ENCODE peak calls at places on chromosomes 1 and 21, in ten cellular contexts. D is Right ventricle myocardium superior; X is activated naive CD4-positive, alpha-beta T cell; H is activated T-helper 1 cell treated with anti-CD3 and anti-CD28 coated beads, Interleukin-12 subunit alpha, Interleukin-12 subunit beta, Interleukin-2, Interleukin-4 antibody, amounts not matched to agents 30 ng/mL and 10 ng/mL and 1 ng/mL, durations not matched to agents 14 hours and 24 hours and 36 hours; S is CD4-positive, alpha-beta T cell; U is EH; C is renal cortical epithelial cell; L is mesendoderm; Y is NCI-H1105; A is COLO829. T is an unnamed sample.
A peak's percentile ranks its signal among the peaks of the same experiment; 100 is the strongest.

GRCh38 chr1:58618303-58618702 is 41.3 kb upstream of the TACSTD2 start:
- DNase-seq in X (no peak), H (no peak), Y (no peak), C (peak; percentile 100), S (no peak), D (peak; percentile 45), L (no peak), U (peak; percentile 97), A (no peak), T (no peak)

GRCh38 chr1:226510453-226510852 is 38.1 kb upstream of the STUM start:
- DNase-seq in X (no peak), Y (no peak), C (peak; percentile 3), L (no peak), D (no peak), S (no peak), U (peak; percentile 3), H (no peak), A (no peak), T (no peak)

GRCh38 chr1:19337289-19337688 is 25.2 kb downstream of the SLC66A1 start:
- DNase-seq in C (no peak), Y (no peak), U (no peak), S (no peak), A (no peak), L (no peak), X (no peak), D (no peak), H (no peak), T (no peak)

GRCh38 chr1:53732912-53733317 is 6.0 kb downstream of the GLIS1 start:
- DNase-seq in U (peak; percentile 96), X (no peak), A (no peak), H (no peak), D (no peak), C (peak; percentile 82), S (no peak), Y (no peak), L (no peak), T (no peak)

GRCh38 chr1:61076728-61077675 is 5.4 kb upstream of the NFIA start:
- DNase-seq in L (peak; percentile 94), C (peak; percentile 83), U (peak; percentile 76), A (peak; percentile 74), X (peak; percentile 25), S (peak; percentile 82), D (peak; percentile 91), Y (peak; percentile 98), H (peak; percentile 59), T (peak; percentile 62)

GRCh38 chr1:50829010-50829958 is 130.8 kb downstream of the FAF1 start:
- DNase-seq in A (no peak), H (no peak), D (no peak), X (no peak), C (peak; percentile 71), S (no peak), L (no peak), U (peak; percentile 25), Y (no peak), T (no peak)

GRCh38 chr1:183023601-183024351 is 556 bp downstream of the LAMC1 start:
- DNase-seq in A (no peak), L (peak; percentile 93), X (no peak), H (peak; percentile 4), C (peak; percentile 58), Y (peak; percentile 44), D (peak; percentile 72), S (no peak), U (peak; percentile 59), T (peak; percentile 28)

GRCh38 chr1:46202975-46203737 is at the start of gene LURAP1:
- DNase-seq in A (no peak), X (no peak), H (peak; percentile 14), D (peak; percentile 77), L (peak; percentile 58), S (peak; percentile 37), Y (peak; percentile 49), C (peak; percentile 55), U (peak; percentile 76), T (no peak)

GRCh38 chr1:202599669-202600431 is 110.4 kb downstream of the SYT2 start:
- DNase-seq in D (peak; percentile 68), U (peak; percentile 88), C (peak; percentile 66), L (peak; percentile 86), X (no peak), A (peak; percentile 87), S (no peak), H (no peak), Y (peak; percentile 31), T (no peak)

GRCh38 chr1:216531308-216532239 is 108.3 kb upstream of the USH2A start:
- DNase-seq in H (no peak), D (no peak), Y (peak; percentile 43), L (no peak), C (peak; percentile 49), U (peak; percentile 42), A (peak; percentile 27), S (no peak), X (no peak), T (no peak)

GRCh38 chr1:55402117-55402516 is 187.0 kb upstream of the USP24 start:
- DNase-seq in A (no peak), X (no peak), S (no peak), H (no peak), D (no peak), U (peak; percentile 91), C (peak; percentile 64), Y (no peak), L (no peak), T (no peak)

GRCh38 chr1:176754663-176755062 is 291.7 kb downstream of the PAPPA2 start:
- DNase-seq in H (no peak), A (no peak), U (no peak), C (no peak), L (no peak), S (no peak), D (no peak), Y (no peak), X (no peak), T (no peak)

GRCh38 chr1:234772345-234773147 is 162.6 kb upstream of the IRF2BP2 start:
- DNase-seq in X (peak; percentile 39), C (peak; percentile 99), S (peak; percentile 75), U (peak; percentile 100), Y (no peak), A (peak; percentile 98), H (peak; percentile 83), L (peak; percentile 97), D (peak; percentile 71), T (peak; percentile 86)

GRCh38 chr1:44217809-44218410 is 4.6 kb downstream of the DMAP1 start:
- DNase-seq in H (peak; percentile 61), X (peak; percentile 41), A (peak; percentile 38), S (peak; percentile 59), L (peak; percentile 80), U (peak; percentile 70), D (peak; percentile 84), Y (peak; percentile 32), C (peak; percentile 57), T (peak; percentile 62)

GRCh38 chr1:78683079-78683478 is 33.4 kb downstream of the IFI44 start:
- DNase-seq in H (no peak), S (no peak), A (no peak), C (peak; percentile 10), D (no peak), X (no peak), Y (no peak), U (no peak), L (no peak), T (no peak)

GRCh38 chr1:180251526-180252305 is 21.7 kb downstream of the LHX4 start:
- DNase-seq in X (no peak), Y (no peak), U (no peak), S (no peak), C (no peak), A (no peak), L (no peak), D (peak; percentile 17), H (no peak), T (no peak)

GRCh38 chr21:42747746-42748351 is 94.4 kb downstream of the PDE9A start:
- DNase-seq in A (no peak), S (no peak), D (no peak), L (no peak), X (no peak), H (no peak), C (no peak), Y (no peak), U (no peak), T (no peak)